ENCODE peak calls at places on chromosome 22, in six cellular contexts. One of them, this sample, is unnamed.

GRCh38 chr22:25062378-25063095 is 110.0 kb downstream of the KIAA1671 start:
- DNase-seq in brain microvascular endothelial cell: no peak
- DNase-seq in NCI-H774: no peak
- DNase-seq in HS-27A: no peak
- DNase-seq in posterior cingulate gyrus: no peak
- DNase-seq in NB4: no peak
- DNase-seq in this sample: no peak

GRCh38 chr22:20972933-20973577 is 6.0 kb downstream of the AIFM3 start:
- DNase-seq in brain microvascular endothelial cell: no peak
- DNase-seq in NCI-H774: no peak
- DNase-seq in HS-27A: no peak
- DNase-seq in posterior cingulate gyrus: no peak
- DNase-seq in NB4: no peak
- DNase-seq in this sample: no peak

GRCh38 chr22:46136539-46137217 is 13.6 kb upstream of the PPARA start:
- DNase-seq in brain microvascular endothelial cell: no peak
- DNase-seq in NCI-H774: no peak
- DNase-seq in HS-27A: no peak
- DNase-seq in posterior cingulate gyrus: no peak
- DNase-seq in NB4: no peak
- DNase-seq in this sample: no peak

GRCh38 chr22:48407256-48407955 is 1420.3 kb downstream of the BRD1 start:
- DNase-seq in brain microvascular endothelial cell: no peak
- DNase-seq in NCI-H774: no peak
- DNase-seq in HS-27A: no peak
- DNase-seq in posterior cingulate gyrus: no peak
- DNase-seq in NB4: no peak
- DNase-seq in this sample: no peak

GRCh38 chr22:28021998-28022660 is 103.1 kb upstream of the PITPNB start:
- DNase-seq in brain microvascular endothelial cell: no peak
- DNase-seq in NCI-H774: no peak
- DNase-seq in HS-27A: no peak
- DNase-seq in posterior cingulate gyrus: no peak
- DNase-seq in NB4: no peak
- DNase-seq in this sample: no peak

GRCh38 chr22:48630848-48631247 is 1196.8 kb downstream of the BRD1 start:
- DNase-seq in brain microvascular endothelial cell: no peak
- DNase-seq in NCI-H774: no peak
- DNase-seq in HS-27A: no peak
- DNase-seq in posterior cingulate gyrus: no peak
- DNase-seq in NB4: no peak
- DNase-seq in this sample: no peak

GRCh38 chr22:40819741-40820140 is 595 bp upstream of the SLC25A17 start:
- DNase-seq in brain microvascular endothelial cell: no peak
- DNase-seq in NCI-H774: no peak
- DNase-seq in HS-27A: no peak
- DNase-seq in posterior cingulate gyrus: no peak
- DNase-seq in NB4: peak; percentile 53
- DNase-seq in this sample: peak; percentile 41

GRCh38 chr22:39490135-39490798 is 11.8 kb upstream of the MIEF1 start:
- DNase-seq in brain microvascular endothelial cell: peak; percentile 61
- DNase-seq in NCI-H774: peak; percentile 48
- DNase-seq in HS-27A: no peak
- DNase-seq in posterior cingulate gyrus: peak; percentile 74
- DNase-seq in NB4: peak; percentile 77
- DNase-seq in this sample: peak; percentile 84

GRCh38 chr22:24107668-24108067 is 73.6 kb upstream of the SUSD2 start:
- DNase-seq in brain microvascular endothelial cell: peak; percentile 61
- DNase-seq in NCI-H774: no peak
- DNase-seq in HS-27A: no peak
- DNase-seq in posterior cingulate gyrus: peak; percentile 60
- DNase-seq in NB4: no peak
- DNase-seq in this sample: peak; percentile 86

GRCh38 chr22:28950567-28951411 is 67.4 kb downstream of the ZNRF3 start:
- DNase-seq in brain microvascular endothelial cell: no peak
- DNase-seq in NCI-H774: no peak
- DNase-seq in HS-27A: no peak
- DNase-seq in posterior cingulate gyrus: no peak
- DNase-seq in NB4: no peak
- DNase-seq in this sample: no peak

GRCh38 chr22:19430890-19431541 is 517 bp downstream of the HIRA start:
- DNase-seq in brain microvascular endothelial cell: no peak
- DNase-seq in NCI-H774: no peak
- DNase-seq in HS-27A: no peak
- DNase-seq in posterior cingulate gyrus: no peak
- DNase-seq in NB4: peak; percentile 60
- DNase-seq in this sample: peak; percentile 58

GRCh38 chr22:45376703-45377102 is 36.7 kb downstream of the SMC1B start:
- DNase-seq in brain microvascular endothelial cell: no peak
- DNase-seq in NCI-H774: no peak
- DNase-seq in HS-27A: no peak
- DNase-seq in posterior cingulate gyrus: no peak
- DNase-seq in NB4: no peak
- DNase-seq in this sample: no peak

GRCh38 chr22:37442537-37442936 is 15.3 kb upstream of the ELFN2 start:
- DNase-seq in brain microvascular endothelial cell: peak; percentile 33
- DNase-seq in NCI-H774: no peak
- DNase-seq in HS-27A: no peak
- DNase-seq in posterior cingulate gyrus: no peak
- DNase-seq in NB4: peak; percentile 49
- DNase-seq in this sample: no peak

GRCh38 chr22:35600466-35600865 is 16.7 kb downstream of the MB start:
- DNase-seq in brain microvascular endothelial cell: no peak
- DNase-seq in NCI-H774: no peak
- DNase-seq in HS-27A: no peak
- DNase-seq in posterior cingulate gyrus: no peak
- DNase-seq in NB4: no peak
- DNase-seq in this sample: no peak

GRCh38 chr22:29820941-29821789 is 16.9 kb downstream of the ASCC2 start:
- DNase-seq in brain microvascular endothelial cell: peak; percentile 100
- DNase-seq in NCI-H774: no peak
- DNase-seq in HS-27A: peak; percentile 70
- DNase-seq in posterior cingulate gyrus: no peak
- DNase-seq in NB4: peak; percentile 94
- DNase-seq in this sample: peak; percentile 83

GRCh38 chr22:46738961-46739870 is 1.2 kb upstream of the CERK start:
- DNase-seq in brain microvascular endothelial cell: peak; percentile 69
- DNase-seq in NCI-H774: no peak
- DNase-seq in HS-27A: no peak
- DNase-seq in posterior cingulate gyrus: peak; percentile 31
- DNase-seq in NB4: peak; percentile 38
- DNase-seq in this sample: peak; percentile 58

GRCh38 chr22:26054846-26055245 is 114.4 kb upstream of the SEZ6L start:
- DNase-seq in brain microvascular endothelial cell: no peak
- DNase-seq in NCI-H774: no peak
- DNase-seq in HS-27A: no peak
- DNase-seq in posterior cingulate gyrus: no peak
- DNase-seq in NB4: no peak
- DNase-seq in this sample: no peak

GRCh38 chr22:48546653-48547424 is 1280.8 kb downstream of the BRD1 start:
- DNase-seq in brain microvascular endothelial cell: no peak
- DNase-seq in NCI-H774: no peak
- DNase-seq in HS-27A: no peak
- DNase-seq in posterior cingulate gyrus: no peak
- DNase-seq in NB4: no peak
- DNase-seq in this sample: no peak

GRCh38 chr22:40224702-40225101 is 47.0 kb downstream of the TNRC6B start:
- DNase-seq in brain microvascular endothelial cell: no peak
- DNase-seq in NCI-H774: no peak
- DNase-seq in HS-27A: no peak
- DNase-seq in posterior cingulate gyrus: no peak
- DNase-seq in NB4: no peak
- DNase-seq in this sample: no peak

GRCh38 chr22:37633693-37634504 is 5.6 kb upstream of the SH3BP1 start:
- DNase-seq in brain microvascular endothelial cell: peak; percentile 76
- DNase-seq in NCI-H774: no peak
- DNase-seq in HS-27A: no peak
- DNase-seq in posterior cingulate gyrus: peak; percentile 67
- DNase-seq in NB4: peak; percentile 99
- DNase-seq in this sample: peak; percentile 85

GRCh38 chr22:30605449-30606110 is 1.4 kb upstream of the TCN2 start:
- DNase-seq in brain microvascular endothelial cell: peak; percentile 26
- DNase-seq in NCI-H774: peak; percentile 19
- DNase-seq in HS-27A: no peak
- DNase-seq in posterior cingulate gyrus: peak; percentile 47
- DNase-seq in NB4: peak; percentile 66
- DNase-seq in this sample: peak; percentile 63

GRCh38 chr22:26624788-26625187 is 3.0 kb downstream of the CRYBA4 start:
- DNase-seq in brain microvascular endothelial cell: no peak
- DNase-seq in NCI-H774: no peak
- DNase-seq in HS-27A: no peak
- DNase-seq in posterior cingulate gyrus: no peak
- DNase-seq in NB4: no peak
- DNase-seq in this sample: no peak

This sample was measured in foreskin fibroblast.